ENCODE peak calls at places on chromosomes 3 and 15, in ten cellular contexts. B is lower leg skin, W is type B pancreatic cell, F is kidney epithelial cell, G is body of pancreas, U is dorsolateral prefrontal cortex, C is lower lobe of right lung, Y is fibroblast of mammary gland, X is NB4, D is Calu3. M is an unnamed sample.

GRCh38 chr15:95076381-95076780 is 845.0 kb downstream of the MCTP2 start:
- DNase-seq in U (no peak), X (no peak), G (no peak), W (no peak), D (no peak), B (no peak), F (no peak), C (no peak), Y (no peak), M (no peak)

GRCh38 chr15:39301589-39301999 is 279.3 kb upstream of the THBS1 start:
- DNase-seq in C (no peak), W (no peak), Y (peak), B (no peak), F (no peak), U (no peak), G (no peak), D (no peak), X (no peak), M (no peak)

GRCh38 chr3:98991393-98991792 is 89.9 kb upstream of the DCBLD2 start:
- DNase-seq in X (peak), Y (no peak), D (no peak), C (no peak), F (no peak), G (no peak), W (no peak), U (no peak), B (no peak), M (no peak)

GRCh38 chr15:27541581-27541980 is 557.5 kb downstream of the OCA2 start:
- DNase-seq in B (no peak), X (no peak), D (no peak), W (no peak), Y (no peak), C (no peak), F (no peak), U (no peak), G (no peak), M (no peak)

GRCh38 chr3:116340680-116341216 is 104.5 kb downstream of the LSAMP start:
- DNase-seq in X (peak), W (no peak), B (no peak), U (no peak), F (no peak), Y (peak), D (no peak), G (no peak), C (no peak), M (no peak)

GRCh38 chr3:56467801-56468183 is 475 bp downstream of the ERC2 start:
- DNase-seq in Y (no peak), F (no peak), X (no peak), U (no peak), G (no peak), B (no peak), C (no peak), D (peak), W (no peak), M (no peak)

GRCh38 chr3:161409069-161409468 is 37.8 kb upstream of the SPTSSB start:
- DNase-seq in B (no peak), U (no peak), D (peak), Y (peak), W (no peak), X (peak), F (no peak), C (no peak), G (peak), M (no peak)

GRCh38 chr3:184240384-184241140 is 8.2 kb downstream of the ALG3 start:
- DNase-seq in D (peak), W (no peak), X (peak), C (peak), B (no peak), F (no peak), Y (peak), G (no peak), U (no peak), M (no peak)

GRCh38 chr3:148030975-148031374 is 621.8 kb downstream of the ZIC1 start:
- DNase-seq in C (no peak), X (no peak), D (no peak), G (no peak), W (no peak), Y (no peak), F (no peak), U (no peak), B (no peak), M (no peak)

GRCh38 chr3:43949594-43949993 is 258.9 kb downstream of the ABHD5 start:
- DNase-seq in U (no peak), C (no peak), B (no peak), F (no peak), G (no peak), X (peak), Y (no peak), D (no peak), W (no peak), M (no peak)

GRCh38 chr3:102747611-102748010 is 312.8 kb downstream of the ZPLD1 start:
- DNase-seq in D (no peak), C (no peak), U (no peak), B (no peak), W (no peak), X (no peak), F (no peak), Y (no peak), G (no peak), M (no peak)

GRCh38 chr3:102750322-102750721 is 315.5 kb downstream of the ZPLD1 start:
- DNase-seq in B (no peak), U (no peak), W (no peak), X (no peak), C (no peak), D (no peak), G (no peak), F (no peak), Y (no peak), M (no peak)

GRCh38 chr3:102741694-102742093 is 306.9 kb downstream of the ZPLD1 start:
- DNase-seq in U (no peak), C (no peak), D (no peak), G (no peak), Y (no peak), B (no peak), W (no peak), F (no peak), X (no peak), M (no peak)

GRCh38 chr3:102748646-102749045 is 313.8 kb downstream of the ZPLD1 start:
- DNase-seq in G (no peak), B (no peak), C (no peak), F (no peak), X (no peak), Y (no peak), U (no peak), W (no peak), D (no peak), M (no peak)

DNA sequence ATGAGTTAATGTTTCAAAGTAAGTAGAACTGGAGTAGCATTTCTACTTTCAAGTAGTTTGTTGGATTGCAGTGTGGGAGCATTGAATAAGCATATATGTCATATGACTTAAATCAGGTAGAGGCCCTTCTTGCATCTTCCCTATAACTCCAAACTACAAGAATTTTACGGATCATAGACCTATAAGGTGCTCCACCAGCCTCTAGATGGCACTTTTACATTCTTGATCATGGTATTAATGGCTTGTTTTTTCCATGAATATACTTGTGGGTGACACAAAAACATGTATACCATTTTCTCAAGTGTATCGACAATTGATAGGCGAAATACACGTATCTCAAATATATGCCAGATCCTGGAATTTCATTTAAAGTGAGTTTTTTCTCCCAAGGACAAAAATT is 311.1 kb downstream of the ZPLD1 start:
- DNase-seq in D (no peak), G (no peak), C (no peak), B (no peak), Y (no peak), F (no peak), U (no peak), W (no peak), X (no peak), M (no peak)
- TF ChIP-seq CTCF in D (no peak), G (no peak), C (no peak), B (no peak), Y (peak), F (peak), U (no peak), W (no peak), X (no peak), M (no peak)

DNA sequence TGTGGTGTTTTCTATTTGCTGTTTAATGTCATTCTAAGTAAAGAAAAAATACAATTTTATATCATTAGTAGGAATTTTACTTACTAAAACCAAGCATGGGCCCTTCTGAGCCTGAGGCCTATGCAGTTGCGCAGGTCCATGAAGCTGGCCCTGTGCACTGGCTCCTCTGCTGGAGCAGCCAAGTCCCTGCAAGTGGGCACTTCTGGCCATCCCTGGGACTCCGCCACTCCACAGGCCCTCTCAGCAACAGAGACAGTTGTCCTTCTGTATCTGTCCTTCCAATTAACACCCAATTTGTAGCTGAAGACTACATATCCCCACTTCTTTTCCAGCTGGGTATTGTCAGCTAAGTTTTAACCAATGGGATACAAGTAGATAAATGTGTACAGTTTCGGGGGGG is 49.9 kb upstream of the RYK start:
- DNase-seq in W (no peak), D (peak), C (no peak), B (no peak), G (no peak), X (no peak), Y (no peak), F (no peak), U (no peak), M (no peak)
- TF ChIP-seq CTCF in W (peak), D (no peak), C (no peak), B (no peak), G (no peak), X (no peak), Y (peak), F (peak), U (no peak), M (no peak)

DNA sequence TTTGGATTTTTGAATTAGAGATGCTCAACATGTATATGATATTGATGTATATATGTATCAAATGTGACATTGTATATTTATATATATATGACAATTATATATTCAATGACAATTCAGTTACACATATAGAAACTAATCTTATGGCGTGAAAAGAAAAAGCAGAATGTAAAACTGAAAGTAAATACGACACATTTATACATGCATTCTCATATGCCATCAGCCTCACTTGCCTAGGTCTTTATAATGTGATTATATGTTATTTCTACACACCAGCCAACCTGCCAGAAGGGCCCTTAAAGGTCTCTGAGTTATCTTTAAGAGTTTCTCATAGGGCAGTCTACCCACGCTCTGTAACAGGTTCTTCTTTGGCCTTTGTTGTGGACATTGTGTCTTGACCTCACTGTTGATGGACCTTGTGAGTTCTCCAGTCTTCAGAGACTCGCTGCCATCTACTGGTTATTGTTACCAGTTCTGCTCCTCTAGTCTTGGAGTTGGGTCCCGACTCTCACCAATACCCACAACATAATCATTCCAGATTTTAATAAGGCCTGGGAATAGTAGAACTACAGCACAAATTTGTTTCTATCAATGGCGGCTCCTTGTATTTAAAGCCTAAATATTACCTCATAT is 371.5 kb upstream of the GOLIM4 start:
- DNase-seq in F (peak), W (no peak), X (peak), D (peak), C (no peak), Y (peak), U (no peak), G (no peak), B (no peak), M (no peak)
- TF ChIP-seq CTCF in F (peak), W (peak), X (no peak), D (peak), C (peak), Y (peak), U (no peak), G (peak), B (no peak), M (no peak)

GRCh38 chr3:177306252-177306651 is 109.0 kb upstream of the TBL1XR1 start:
- DNase-seq in X (no peak), W (no peak), C (no peak), Y (peak), D (no peak), F (no peak), B (no peak), G (no peak), U (no peak), M (no peak)
- TF ChIP-seq CTCF in X (no peak), W (no peak), C (no peak), Y (no peak), D (no peak), F (no peak), B (no peak), G (no peak), U (no peak), M (no peak)

GRCh38 chr3:23805228-23805880 is 401 bp upstream of the UBE2E1 start:
- DNase-seq in Y (no peak), B (no peak), C (no peak), W (no peak), D (no peak), U (no peak), X (no peak), G (no peak), F (no peak), M (no peak)
- TF ChIP-seq CTCF in Y (no peak), B (no peak), C (no peak), W (peak), D (no peak), U (no peak), X (no peak), G (no peak), F (no peak), M (no peak)

GRCh38 chr3:52292247-52293065 is 4.8 kb downstream of the GLYCTK start:
- DNase-seq in B (no peak), G (no peak), U (no peak), Y (no peak), F (no peak), W (no peak), X (no peak), C (peak), D (no peak), M (no peak)

GRCh38 chr3:52291508-52292181 is 4.0 kb downstream of the GLYCTK start:
- DNase-seq in U (no peak), Y (no peak), D (peak), C (peak), X (peak), G (peak), B (no peak), W (no peak), F (no peak), M (no peak)

GRCh38 chr3:52289747-52290595 is 2.3 kb downstream of the GLYCTK start:
- DNase-seq in G (peak), W (no peak), D (peak), C (peak), B (no peak), Y (no peak), F (no peak), X (no peak), U (no peak), M (no peak)

GRCh38 chr3:52289338-52289746 is 1.7 kb downstream of the GLYCTK start:
- DNase-seq in W (no peak), C (no peak), Y (no peak), U (no peak), G (peak), B (no peak), F (no peak), D (no peak), X (no peak), M (no peak)

DNA sequence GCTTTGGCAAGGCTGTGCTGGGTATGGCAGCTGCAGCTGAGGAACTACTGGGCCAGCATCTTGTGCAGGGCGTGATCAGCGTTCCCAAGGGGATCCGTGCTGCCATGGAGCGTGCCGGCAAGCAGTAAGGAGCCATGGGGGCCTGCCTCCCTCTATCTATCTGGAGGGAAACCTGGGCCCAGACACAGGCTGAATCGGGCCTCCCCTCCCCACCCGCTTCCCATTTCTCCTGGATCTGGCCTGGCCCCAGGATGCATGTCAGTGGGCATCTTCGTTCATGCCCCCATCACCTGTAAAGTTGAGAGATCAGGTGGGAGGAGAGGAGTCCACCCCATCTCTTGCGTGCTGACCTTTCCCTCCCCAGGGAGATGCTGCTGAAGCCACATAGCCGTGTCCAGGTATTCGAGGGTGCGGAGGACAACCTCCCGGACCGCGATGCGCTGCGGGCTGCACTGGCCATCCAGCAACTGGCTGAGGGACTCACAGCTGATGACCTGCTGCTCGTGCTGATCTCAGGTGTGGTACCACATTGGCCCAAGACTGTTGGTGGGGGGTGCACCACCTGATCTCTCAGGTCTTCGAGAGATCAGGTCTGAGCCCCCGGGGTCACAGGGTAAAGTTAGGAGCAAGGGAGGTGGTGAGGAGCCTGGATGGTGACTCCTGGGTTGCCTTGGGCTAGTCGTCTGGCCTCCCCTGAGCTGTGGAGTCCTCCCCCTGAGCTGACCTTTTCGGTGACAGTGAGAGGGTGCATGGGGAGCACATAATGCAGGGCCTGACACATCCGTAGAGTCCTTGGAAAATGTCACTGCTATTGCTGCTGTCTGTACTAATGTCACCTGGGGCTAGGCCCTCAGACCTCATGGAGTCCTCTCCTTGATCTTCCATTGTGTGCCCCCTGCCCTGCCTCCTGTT is 3.2 kb downstream of the GLYCTK start:
- DNase-seq in D (no peak), G (no peak), Y (no peak), X (no peak), B (no peak), W (no peak), C (peak), U (no peak), F (no peak), M (no peak)
- TF ChIP-seq CTCF in D (no peak), G (no peak), Y (no peak), X (no peak), B (no peak), W (no peak), C (no peak), U (no peak), F (no peak), M (no peak)

GRCh38 chr3:112730210-112730609 is 89.3 kb upstream of the CCDC80 start:
- DNase-seq in U (no peak), B (no peak), Y (peak), G (no peak), D (no peak), W (no peak), F (no peak), X (no peak), C (no peak), M (no peak)
- TF ChIP-seq CTCF in U (no peak), B (no peak), Y (peak), G (no peak), D (no peak), W (no peak), F (no peak), X (no peak), C (no peak), M (no peak)

GRCh38 chr3:57512174-57512573 is 32.0 kb downstream of the DNAH12 start:
- DNase-seq in U (no peak), D (no peak), Y (peak), F (no peak), W (no peak), C (no peak), B (no peak), G (no peak), X (no peak), M (no peak)
- TF ChIP-seq CTCF in U (no peak), D (no peak), Y (no peak), F (no peak), W (no peak), C (no peak), B (no peak), G (no peak), X (no peak), M (no peak)

GRCh38 chr15:52529289-52529929 is 729 bp upstream of the MYO5A start:
- DNase-seq in D (no peak), B (no peak), Y (no peak), X (no peak), F (no peak), G (peak), U (no peak), C (no peak), W (no peak), M (no peak)

GRCh38 chr15:52527898-52528464 is 699 bp downstream of the MYO5A start:
- DNase-seq in G (peak), C (no peak), W (no peak), X (no peak), D (peak), F (no peak), Y (no peak), U (peak), B (peak), M (no peak)

GRCh38 chr15:52529940-52530339 is 1.3 kb upstream of the MYO5A start:
- DNase-seq in U (no peak), G (no peak), W (no peak), Y (no peak), C (no peak), B (no peak), D (no peak), X (no peak), F (no peak), M (no peak)

GRCh38 chr15:52528465-52529288 is at the start of gene MYO5A:
- DNase-seq in F (no peak), D (peak), W (peak), U (peak), B (peak), Y (peak), G (peak), C (peak), X (peak), M (no peak)

GRCh38 chr15:52532427-52532826 is 3.7 kb upstream of the MYO5A start:
- DNase-seq in F (no peak), Y (no peak), U (no peak), G (no peak), W (no peak), X (no peak), C (no peak), D (no peak), B (no peak), M (no peak)
- TF ChIP-seq CTCF in F (no peak), Y (no peak), U (no peak), G (no peak), W (no peak), X (no peak), C (no peak), D (no peak), B (no peak), M (no peak)